ENCODE peak calls at places on chromosome 17, in seven cellular contexts. H is H9, X is A673, C is fibroblast of lung, K is transverse colon, E is right atrium auricular region, D is astrocyte. F is an unnamed sample.
A peak's percentile ranks its signal among the peaks of the same experiment; 100 is the strongest.

GRCh38 chr17:46887717-46888116 is 35.2 kb upstream of the GOSR2 start:
- DNase-seq in D (no peak), H (no peak), X (no peak), K (no peak), C (no peak), E (no peak), F (no peak)

GRCh38 chr17:48093341-48094045 is 7.8 kb downstream of the CBX1 start:
- DNase-seq in D (no peak), X (no peak), K (peak; percentile 23), C (no peak), H (no peak), E (no peak), F (no peak)

GRCh38 chr17:32496348-32497078 is 9.7 kb downstream of the CDK5R1 start:
- DNase-seq in E (no peak), D (peak; percentile 78), H (no peak), X (no peak), K (no peak), C (peak; percentile 86), F (peak; percentile 88)

GRCh38 chr17:78748048-78748729 is 33.9 kb downstream of the CYTH1 start:
- DNase-seq in E (no peak), H (no peak), K (peak; percentile 46), X (no peak), D (no peak), C (no peak), F (no peak)

GRCh38 chr17:39225974-39226683 is 384 bp upstream of the STAC2 start:
- DNase-seq in D (no peak), C (peak; percentile 44), E (no peak), K (peak; percentile 46), H (peak; percentile 100), X (peak; percentile 90), F (no peak)

GRCh38 chr17:1078831-1079561 is 82.1 kb downstream of the TIMM22 start:
- DNase-seq in C (no peak), E (no peak), D (no peak), H (peak; percentile 70), X (peak; percentile 63), K (no peak), F (no peak)

GRCh38 chr17:67993153-67993997 is 2.9 kb downstream of the C17orf58 start:
- DNase-seq in H (peak; percentile 88), D (peak; percentile 68), X (peak; percentile 91), C (peak; percentile 82), E (peak; percentile 70), K (peak; percentile 85), F (no peak)

GRCh38 chr17:82105882-82106696 is 8.1 kb upstream of the FASN start:
- DNase-seq in K (peak; percentile 78), X (peak; percentile 64), C (peak; percentile 35), H (peak; percentile 95), E (no peak), D (no peak), F (peak; percentile 50)

GRCh38 chr17:7955414-7956042 is 23.5 kb downstream of the CNTROB start:
- DNase-seq in K (no peak), X (no peak), C (no peak), H (no peak), D (no peak), E (no peak), F (no peak)

GRCh38 chr17:45293413-45294211 is 23.2 kb downstream of the MAP3K14 start:
- DNase-seq in E (peak; percentile 89), C (peak; percentile 92), D (peak; percentile 86), K (peak; percentile 80), H (peak; percentile 73), X (peak; percentile 27), F (no peak)

GRCh38 chr17:66507103-66507923 is 204.9 kb downstream of the PRKCA start:
- DNase-seq in D (peak; percentile 84), X (peak; percentile 60), K (no peak), H (no peak), C (peak; percentile 89), E (no peak), F (peak; percentile 49)

GRCh38 chr17:67488768-67489167 is 111.7 kb downstream of the PITPNC1 start:
- DNase-seq in H (peak; percentile 2), C (no peak), E (no peak), X (no peak), D (no peak), K (no peak), F (no peak)

GRCh38 chr17:13725286-13725990 is 123.7 kb upstream of the HS3ST3A1 start:
- DNase-seq in H (no peak), E (no peak), C (peak; percentile 70), K (no peak), X (no peak), D (peak; percentile 63), F (no peak)

GRCh38 chr17:78558181-78558850 is 18.9 kb downstream of the DNAH17 start:
- DNase-seq in C (peak; percentile 20), E (no peak), D (no peak), K (no peak), X (peak; percentile 17), H (no peak), F (no peak)

GRCh38 chr17:44775136-44775837 is 16.5 kb downstream of the ADAM11 start:
- DNase-seq in E (peak; percentile 96), X (peak; percentile 97), C (peak; percentile 96), K (peak; percentile 99), D (peak; percentile 92), H (no peak), F (peak; percentile 96)

GRCh38 chr17:3843935-3844516 is 2.0 kb downstream of the NCBP3 start:
- DNase-seq in H (peak; percentile 74), C (peak; percentile 22), D (no peak), K (peak; percentile 62), E (no peak), X (peak; percentile 52), F (peak; percentile 11)

GRCh38 chr17:29573871-29574731 is 5.6 kb downstream of the TP53I13 start:
- DNase-seq in D (no peak), X (no peak), C (no peak), E (no peak), K (peak; percentile 8), H (no peak), F (no peak)

GRCh38 chr17:1629647-1630310 is 1.1 kb upstream of the SLC43A2 start:
- DNase-seq in H (peak; percentile 86), E (peak; percentile 65), C (no peak), X (peak; percentile 45), D (no peak), K (peak; percentile 87), F (peak; percentile 39)

GRCh38 chr17:60640503-60640902 is 37.1 kb upstream of the BCAS3 start:
- DNase-seq in D (no peak), K (no peak), C (peak; percentile 11), X (peak; percentile 30), E (no peak), H (no peak), F (no peak)

GRCh38 chr17:7475764-7476422 is 3.5 kb downstream of the ZBTB4 start:
- DNase-seq in K (peak; percentile 43), X (no peak), C (no peak), D (no peak), E (peak; percentile 90), H (no peak), F (no peak)

GRCh38 chr17:45429338-45430005 is 3.2 kb downstream of the ARHGAP27 start:
- DNase-seq in C (no peak), K (no peak), H (peak; percentile 79), E (no peak), D (no peak), X (peak; percentile 33), F (peak; percentile 31)

GRCh38 chr17:28370035-28370743 is at the start of gene VTN:
- DNase-seq in C (peak; percentile 26), D (no peak), H (peak; percentile 89), K (no peak), X (peak; percentile 9), E (peak; percentile 83), F (no peak)

GRCh38 chr17:29581583-29582253 is 7.7 kb downstream of the GIT1 start:
- DNase-seq in C (no peak), K (no peak), X (no peak), D (no peak), E (no peak), H (no peak), F (peak; percentile 70)

GRCh38 chr17:28940675-28941074 is 10.6 kb downstream of the PHF12 start:
- DNase-seq in D (no peak), H (no peak), K (no peak), X (peak; percentile 71), E (no peak), C (no peak), F (no peak)

GRCh38 chr17:78419970-78420820 is 41.7 kb downstream of the PGS1 start:
- DNase-seq in H (no peak), K (no peak), X (no peak), D (no peak), C (no peak), E (no peak), F (no peak)

GRCh38 chr17:8740486-8740885 is 4.2 kb downstream of the CCDC42 start:
- DNase-seq in D (no peak), H (peak; percentile 89), K (peak; percentile 18), E (no peak), C (no peak), X (peak; percentile 16), F (no peak)

GRCh38 chr17:77184474-77184873 is 43.7 kb downstream of the SEC14L1 start:
- DNase-seq in X (no peak), D (peak; percentile 68), K (no peak), C (peak; percentile 75), E (no peak), H (no peak), F (no peak)
- H3K4me1 ChIP-seq in X (peaks cover 49% of the 10 kb centered on the region), D (peaks cover 22% of the 10 kb centered on the region), K (peaks cover 21% of the 10 kb centered on the region), C (no peaks in the 10 kb centered on the region), E (peaks cover 82% of the 10 kb centered on the region), H (no peaks in the 10 kb centered on the region), F (no peaks in the 10 kb centered on the region)

GRCh38 chr17:79777166-79777843 is 643 bp upstream of the CBX2 start:
- DNase-seq in K (peak; percentile 52), C (peak; percentile 42), D (peak; percentile 20), X (peak; percentile 84), E (no peak), H (peak; percentile 88), F (no peak)
- TF ChIP-seq CTCF in K (no peak), C (peak; percentile 19), D (no peak), X (peak; percentile 65), E (peak; percentile 42), H (peak; percentile 62), F (peak; percentile 47)

GRCh38 chr17:16379654-16380053 is 1.2 kb upstream of the UBB start:
- DNase-seq in X (no peak), K (no peak), H (no peak), E (no peak), C (no peak), D (no peak), F (no peak)
- H3K27ac ChIP-seq in X (peak overlapping the region; percentile 97), K (peak overlapping the region; percentile 87), H (no peak overlapping the region), E (no peak overlapping the region), C (no peak overlapping the region), D (no peak overlapping the region), F (peak overlapping the region; percentile 83)

GRCh38 chr17:79799538-79800324 is 2.9 kb upstream of the CBX8 start:
- DNase-seq in H (peak; percentile 45), E (no peak), K (no peak), C (no peak), X (peak; percentile 38), D (no peak), F (no peak)

GRCh38 chr17:79798296-79799173 is 1.7 kb upstream of the CBX8 start:
- DNase-seq in X (peak; percentile 36), C (no peak), E (no peak), H (peak; percentile 68), K (no peak), D (no peak), F (no peak)

GRCh38 chr17:79797492-79798295 is 817 bp upstream of the CBX8 start:
- DNase-seq in H (no peak), C (no peak), E (no peak), X (peak; percentile 58), K (no peak), D (no peak), F (no peak)

GRCh38 chr17:79800325-79801155 is 3.7 kb upstream of the CBX8 start:
- DNase-seq in X (peak; percentile 92), E (no peak), K (peak; percentile 63), C (peak; percentile 54), H (peak; percentile 93), D (peak; percentile 30), F (no peak)

GRCh38 chr17:79799174-79799537 is 2.3 kb upstream of the CBX8 start:
- DNase-seq in E (no peak), C (no peak), D (no peak), K (no peak), H (peak; percentile 57), X (no peak), F (no peak)
- H3K4me1 ChIP-seq in E (peaks cover 67% of the 10 kb centered on the region), C (peaks cover 8% of the 10 kb centered on the region), D (peaks cover 36% of the 10 kb centered on the region), K (peaks cover 63% of the 10 kb centered on the region), H (no peaks in the 10 kb centered on the region), X (peaks cover 54% of the 10 kb centered on the region), F (no peaks in the 10 kb centered on the region)

F was measured in foreskin keratinocyte.